ENCODE peak calls at places on chromosomes 12 and 14, in eight cellular contexts. B is breast epithelium; L is H7; Y is mammary epithelial cell; R is A673; J is CD4-positive, alpha-beta memory T cell; D is fibroblast of pulmonary artery; I is colonic mucosa. E is an unnamed sample.

GRCh38 chr12:132470417-132470816 is 19.5 kb upstream of the FBRSL1 start:
- DNase-seq in Y (no peak), J (no peak), B (no peak), I (no peak), L (no peak), R (no peak), D (no peak), E (no peak)

GRCh38 chr14:50399251-50400032 is 2.8 kb upstream of the CDKL1 start:
- DNase-seq in D (peak), I (peak), B (no peak), J (no peak), R (peak), L (no peak), Y (peak), E (no peak)

GRCh38 chr14:74655597-74656389 is 43.8 kb upstream of the LTBP2 start:
- DNase-seq in D (peak), R (no peak), I (no peak), J (no peak), L (no peak), B (no peak), Y (peak), E (no peak)

GRCh38 chr12:63821781-63822251 is 22.7 kb upstream of the SRGAP1 start:
- DNase-seq in D (no peak), J (no peak), R (no peak), B (no peak), L (no peak), I (no peak), Y (peak), E (no peak)

GRCh38 chr12:113007166-113007565 is 28.8 kb downstream of the OAS2 start:
- DNase-seq in B (no peak), D (peak), I (no peak), Y (peak), L (no peak), R (peak), J (no peak), E (no peak)

GRCh38 chr12:51246254-51246853 is 7.7 kb downstream of the DAZAP2 start:
- DNase-seq in J (peak), R (peak), L (no peak), Y (no peak), B (no peak), D (peak), I (peak), E (peak)

GRCh38 chr12:3892631-3893030 is 19.4 kb upstream of the PARP11 start:
- DNase-seq in L (no peak), R (no peak), D (no peak), J (peak), Y (no peak), B (no peak), I (no peak), E (no peak)

GRCh38 chr14:90805662-90806548 is 10.3 kb downstream of the TTC7B start:
- DNase-seq in L (no peak), B (no peak), I (no peak), R (no peak), J (no peak), D (no peak), Y (no peak), E (no peak)

GRCh38 chr12:8127138-8127537 is 3.7 kb downstream of the CLEC4A start:
- DNase-seq in L (no peak), B (no peak), I (no peak), D (no peak), J (peak), Y (no peak), R (no peak), E (peak)

GRCh38 chr14:104209985-104210520 is 71.7 kb downstream of the KIF26A start:
- DNase-seq in J (no peak), R (no peak), B (no peak), D (no peak), I (no peak), Y (no peak), L (no peak), E (no peak)

GRCh38 chr12:123094349-123095073 is 56.4 kb downstream of the PITPNM2 start:
- DNase-seq in Y (peak), L (no peak), D (peak), R (no peak), B (peak), J (no peak), I (peak), E (no peak)

GRCh38 chr12:17304503-17305347 is 698.8 kb upstream of the LMO3 start:
- DNase-seq in L (no peak), R (peak), I (no peak), D (no peak), B (no peak), Y (peak), J (no peak), E (no peak)

GRCh38 chr12:8157484-8158198 is 826 bp downstream of the ZNF705A start:
- DNase-seq in R (peak), B (no peak), D (no peak), Y (no peak), I (no peak), L (no peak), J (no peak), E (no peak)

GRCh38 chr12:52975820-52976573 is 27.1 kb downstream of the KRT18 start:
- DNase-seq in J (no peak), Y (peak), B (no peak), D (peak), R (peak), I (peak), L (peak), E (no peak)

GRCh38 chr14:97634786-97635185 is 837.6 kb downstream of the VRK1 start:
- DNase-seq in Y (no peak), J (peak), D (no peak), B (no peak), L (no peak), R (peak), I (no peak), E (no peak)

GRCh38 chr14:81402123-81402495 is 2.0 kb upstream of the STON2 start:
- DNase-seq in R (no peak), B (no peak), I (no peak), D (peak), J (no peak), Y (peak), L (no peak), E (no peak)

GRCh38 chr14:90820958-90821357 is 4.7 kb upstream of the TTC7B start:
- DNase-seq in R (no peak), I (no peak), J (peak), L (no peak), D (no peak), B (no peak), Y (peak), E (peak)

GRCh38 chr14:50844397-50844796 is 13.4 kb upstream of the NIN start:
- DNase-seq in R (no peak), J (no peak), Y (no peak), L (no peak), I (no peak), D (no peak), B (no peak), E (no peak)

GRCh38 chr12:31832740-31833540 is 104.1 kb upstream of the AMN1 start:
- DNase-seq in R (no peak), D (no peak), Y (no peak), L (no peak), I (no peak), B (no peak), J (peak), E (peak)

GRCh38 chr14:57362356-57362755 is 28.0 kb upstream of the NAA30 start:
- DNase-seq in B (no peak), J (no peak), I (no peak), L (no peak), R (no peak), Y (no peak), D (peak), E (no peak)

GRCh38 chr12:50572275-50572674 is 67.5 kb downstream of the DIP2B start:
- DNase-seq in R (peak), I (no peak), L (no peak), D (peak), Y (peak), J (no peak), B (no peak), E (no peak)

GRCh38 chr12:96136720-96137378 is 57.3 kb upstream of the ELK3 start:
- DNase-seq in I (no peak), J (no peak), R (peak), D (no peak), L (no peak), B (no peak), Y (no peak), E (no peak)

GRCh38 chr14:74062809-74063150 is 21.5 kb downstream of the ALDH6A1 start:
- DNase-seq in I (no peak), J (no peak), Y (no peak), D (no peak), B (no peak), R (no peak), L (no peak), E (no peak)

GRCh38 chr14:102584871-102585869 is 7.3 kb upstream of the RCOR1 start:
- DNase-seq in R (peak), J (no peak), I (peak), L (peak), D (peak), Y (no peak), B (no peak), E (no peak)

GRCh38 chr12:116818341-116818856 is 62.8 kb downstream of the HRK start:
- DNase-seq in L (no peak), Y (no peak), D (peak), B (no peak), J (no peak), I (peak), R (peak), E (no peak)

GRCh38 chr12:12705833-12706520 is 10.0 kb upstream of the GPR19 start:
- DNase-seq in L (no peak), Y (no peak), D (no peak), I (no peak), R (peak), J (peak), B (no peak), E (peak)

GRCh38 chr12:101906226-101906625 is 28.8 kb downstream of the DRAM1 start:
- DNase-seq in L (no peak), D (no peak), R (no peak), Y (no peak), J (no peak), I (no peak), B (no peak), E (no peak)

GRCh38 chr14:55974046-55974582 is 144.1 kb upstream of the PELI2 start:
- DNase-seq in Y (no peak), I (no peak), R (no peak), J (no peak), B (no peak), L (no peak), D (no peak), E (no peak)

GRCh38 chr14:76696361-76696760 is 64.9 kb upstream of the VASH1 start:
- DNase-seq in D (no peak), R (no peak), Y (peak), B (no peak), I (no peak), L (no peak), J (no peak), E (no peak)

GRCh38 chr14:27553820-27554219 is 956.0 kb upstream of the NOVA1 start:
- DNase-seq in R (peak), I (no peak), D (peak), J (no peak), B (no peak), Y (no peak), L (no peak), E (peak)

GRCh38 chr12:112005419-112006395 is 7.3 kb downstream of the TMEM116 start:
- DNase-seq in I (peak), Y (peak), J (no peak), B (peak), R (no peak), L (peak), D (no peak), E (no peak)
- H3K4me3 ChIP-seq in I (no peak), Y (peak), J (no peak), B (no peak), R (no peak), L (no peak), D (no peak), E (no peak)

GRCh38 chr12:69428351-69429048 is 41.7 kb upstream of the FRS2 start:
- DNase-seq in Y (no peak), B (no peak), L (no peak), D (peak), J (no peak), R (no peak), I (no peak), E (no peak)

GRCh38 chr12:69433653-69434052 is 36.5 kb upstream of the FRS2 start:
- DNase-seq in R (no peak), J (no peak), L (no peak), Y (no peak), B (no peak), I (no peak), D (no peak), E (no peak)

GRCh38 chr12:69435644-69436043 is 34.5 kb upstream of the FRS2 start:
- DNase-seq in J (no peak), Y (no peak), L (no peak), D (peak), B (no peak), I (no peak), R (no peak), E (no peak)

GRCh38 chr12:69431604-69432222 is 38.5 kb upstream of the FRS2 start:
- DNase-seq in I (no peak), Y (no peak), D (no peak), R (no peak), B (no peak), L (no peak), J (no peak), E (no peak)

GRCh38 chr12:69430942-69431603 is 39.1 kb upstream of the FRS2 start:
- DNase-seq in R (no peak), Y (no peak), L (no peak), J (no peak), B (no peak), I (no peak), D (no peak), E (no peak)
- H3K4me3 ChIP-seq in R (no peak), Y (no peak), L (no peak), J (no peak), B (no peak), I (no peak), D (no peak), E (no peak)

DNA sequence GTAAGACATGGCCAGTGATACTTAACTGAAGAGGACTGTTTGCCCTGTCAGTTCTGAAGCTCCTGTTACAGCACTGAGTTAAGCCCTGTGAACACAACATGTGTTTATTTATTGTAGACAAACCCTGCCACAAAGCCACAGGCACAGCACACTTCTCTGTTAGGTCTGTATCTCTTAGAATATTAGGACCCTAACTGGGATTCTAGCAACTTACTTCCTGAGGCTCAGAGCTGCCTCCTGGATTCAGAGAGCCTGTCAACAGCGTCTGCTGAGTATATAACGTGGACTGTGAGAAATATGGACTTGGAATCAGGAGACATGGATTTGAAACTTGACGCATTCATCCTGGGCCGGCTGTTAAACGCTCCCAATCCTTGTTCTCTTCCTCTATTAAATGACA is 135.0 kb upstream of the HIF1A start:
- DNase-seq in I (no peak), J (no peak), B (no peak), L (no peak), D (peak), R (no peak), Y (no peak), E (no peak)
- H3K4me3 ChIP-seq in I (no peak), J (no peak), B (no peak), L (no peak), D (no peak), R (no peak), Y (no peak), E (no peak)

DNA sequence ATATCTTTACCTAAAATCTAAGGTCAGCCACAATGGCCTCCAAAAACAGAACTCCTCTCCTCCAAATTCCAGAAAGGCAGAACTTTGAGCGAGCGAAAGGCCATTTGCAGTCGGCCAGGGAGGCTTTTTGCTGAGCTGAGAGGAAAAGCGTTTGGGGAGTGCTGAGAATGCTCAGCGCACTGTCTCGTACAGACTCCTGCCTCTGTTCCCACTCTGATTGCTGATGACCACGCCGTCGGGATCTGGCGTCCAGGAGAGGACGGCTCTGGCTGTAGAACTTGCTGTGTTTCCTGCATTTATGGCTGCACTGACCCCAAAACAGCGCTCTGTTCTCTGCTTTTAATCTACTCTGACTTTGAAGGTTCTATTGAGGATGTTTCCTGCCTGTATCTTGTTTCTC is 82.5 kb upstream of the WSCD2 start:
- DNase-seq in D (no peak), Y (no peak), I (no peak), L (no peak), B (no peak), J (no peak), R (no peak), E (no peak)
- H3K4me3 ChIP-seq in D (no peak), Y (no peak), I (no peak), L (no peak), B (peak), J (no peak), R (no peak), E (no peak)

DNA sequence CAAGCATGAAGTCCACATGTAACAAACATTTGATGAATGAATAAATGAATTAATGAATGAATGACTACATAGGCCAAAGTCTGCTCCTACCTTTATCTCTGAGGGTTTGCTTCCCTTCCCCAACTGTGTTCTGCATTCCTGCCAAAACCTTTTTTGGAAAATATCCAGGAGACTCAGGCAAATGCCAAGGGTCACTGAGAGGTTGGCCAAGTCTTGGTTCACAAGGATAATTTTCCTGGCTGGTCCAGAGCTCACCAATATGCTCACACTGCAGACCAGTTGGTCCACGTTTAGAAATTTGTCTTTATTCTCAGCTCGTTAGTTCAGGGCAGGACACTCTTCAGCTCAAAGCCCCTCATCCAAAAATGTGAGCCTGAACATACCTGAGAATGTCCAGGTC is 10.2 kb downstream of the TMEM233 start:
- DNase-seq in Y (no peak), D (no peak), L (no peak), R (no peak), J (no peak), I (no peak), B (no peak), E (no peak)
- H3K4me3 ChIP-seq in Y (no peak), D (no peak), L (no peak), R (no peak), J (no peak), I (no peak), B (no peak), E (no peak)

DNA sequence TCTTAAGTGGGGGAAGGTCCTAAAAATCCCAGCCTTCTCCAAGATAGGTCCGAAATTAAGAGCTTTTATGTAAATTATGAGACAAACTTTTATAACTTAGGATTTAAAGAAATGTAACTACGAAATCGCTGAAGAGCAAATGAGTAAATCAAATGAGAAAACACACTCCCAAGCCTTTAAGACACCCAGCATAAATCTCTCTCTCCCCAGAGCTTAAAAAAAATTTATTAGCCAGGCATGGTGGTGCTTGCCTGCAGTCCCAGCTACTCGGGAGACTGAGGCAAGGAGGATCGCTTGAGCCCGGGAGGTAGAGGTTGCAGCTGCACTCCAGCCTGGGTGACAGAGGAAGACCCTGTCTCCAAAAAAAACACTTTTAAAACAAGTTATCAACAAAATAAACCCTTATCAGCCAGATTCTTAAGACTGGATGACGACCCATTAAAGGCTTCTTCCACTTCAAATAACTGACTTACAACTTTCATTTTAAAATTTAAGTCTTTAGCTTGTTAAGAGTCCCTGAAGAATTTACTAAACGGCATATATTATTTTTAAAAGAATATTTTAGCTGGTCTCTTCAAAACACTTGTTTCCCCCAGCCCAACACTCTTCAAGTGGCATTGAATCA is 3.2 kb downstream of the PTGES3 start:
- DNase-seq in I (no peak), B (peak), R (peak), J (no peak), Y (no peak), L (no peak), D (no peak), E (no peak)
- H3K4me3 ChIP-seq in I (peak), B (peak), R (peak), J (peak), Y (peak), L (no peak), D (peak), E (peak)

E was measured in Jurkat, Clone E6-1.